ENCODE peak calls at places on chromosomes 4 and X, in ten cellular contexts. N is cerebellar cortex; C is aorta; U is endothelial cell; B is CD8-positive, alpha-beta memory T cell; K is nephron progenitor cell; Y is germinal center; I is activated CD8-positive, alpha-beta memory T cell treated with anti-CD3 and anti-CD28 coated beads for 48 hours; P is T-cell; T is heart right ventricle. E is an unnamed sample.

GRCh38 chr4:98659741-98660507 is 1.5 kb upstream of the TSPAN5 start:
- DNase-seq in P (no peak), C (no peak), U (no peak), N (peak), K (no peak), I (no peak), T (no peak), B (no peak), Y (no peak), E (no peak)

GRCh38 chr4:184019084-184019483 is 114.0 kb downstream of the STOX2 start:
- DNase-seq in T (no peak), N (no peak), B (no peak), K (no peak), U (no peak), I (no peak), C (no peak), P (no peak), Y (no peak), E (no peak)

GRCh38 chr4:65669008-65669971 is 999 bp downstream of the EPHA5 start:
- DNase-seq in K (peak), N (no peak), P (no peak), C (peak), T (peak), B (no peak), I (no peak), Y (no peak), U (peak), E (no peak)

GRCh38 chr4:105741548-105741947 is 33.0 kb downstream of the GSTCD start:
- DNase-seq in B (no peak), U (no peak), K (no peak), Y (no peak), I (no peak), P (no peak), N (no peak), C (no peak), T (no peak), E (no peak)

GRCh38 chrX:9327747-9328145 is 137.1 kb upstream of the TBL1X start:
- DNase-seq in C (no peak), N (no peak), T (no peak), B (no peak), K (no peak), U (no peak), I (no peak), P (no peak), Y (no peak), E (no peak)

GRCh38 chr4:153933851-153934688 is 145.2 kb upstream of the SFRP2 start:
- DNase-seq in T (no peak), U (no peak), I (no peak), B (no peak), C (no peak), K (no peak), Y (no peak), N (no peak), P (no peak), E (no peak)

GRCh38 chrX:13716905-13717304 is 17.5 kb downstream of the TRAPPC2 start:
- DNase-seq in C (no peak), K (no peak), N (no peak), P (peak), U (no peak), T (no peak), Y (no peak), I (no peak), B (peak), E (no peak)

GRCh38 chrX:153417637-153418036 is 6.4 kb downstream of the ZFP92 start:
- DNase-seq in I (no peak), T (no peak), Y (no peak), B (no peak), N (no peak), C (no peak), K (no peak), U (no peak), P (no peak), E (no peak)

GRCh38 chrX:153775631-153776595 is 4.9 kb upstream of the SRPK3 start:
- DNase-seq in N (no peak), I (no peak), U (no peak), T (no peak), B (no peak), K (peak), P (no peak), Y (no peak), C (no peak), E (no peak)

GRCh38 chrX:132714913-132715312 is 226.1 kb upstream of the MBNL3 start:
- DNase-seq in N (no peak), T (no peak), I (no peak), P (no peak), C (no peak), U (no peak), K (no peak), B (no peak), Y (no peak), E (no peak)

GRCh38 chrX:55127692-55128091 is 38.9 kb downstream of the PAGE2 start:
- DNase-seq in Y (no peak), I (no peak), B (no peak), N (no peak), T (no peak), U (no peak), C (no peak), P (no peak), K (no peak), E (no peak)

GRCh38 chr4:140575489-140575888 is 6.7 kb upstream of the UCP1 start:
- DNase-seq in U (no peak), C (no peak), K (no peak), T (no peak), Y (no peak), B (no peak), P (no peak), N (no peak), I (no peak), E (no peak)

GRCh38 chrX:10217218-10217617 is 60.4 kb downstream of the CLCN4 start:
- DNase-seq in B (no peak), N (no peak), C (no peak), Y (no peak), U (no peak), T (peak), P (no peak), K (no peak), I (no peak), E (no peak)

GRCh38 chr4:947491-947971 is 15.3 kb downstream of the TMEM175 start:
- DNase-seq in C (peak), Y (no peak), U (no peak), N (no peak), B (no peak), I (no peak), K (no peak), T (no peak), P (no peak), E (no peak)

GRCh38 chrX:149641432-149641831 is 9.8 kb upstream of the TMEM185A start:
- DNase-seq in K (no peak), N (no peak), P (no peak), I (no peak), T (no peak), Y (no peak), C (no peak), B (no peak), U (no peak), E (no peak)

GRCh38 chrX:154516655-154517100 is 646 bp upstream of the FAM3A start:
- DNase-seq in P (peak), U (no peak), I (no peak), C (no peak), K (no peak), B (no peak), N (peak), T (no peak), Y (no peak), E (no peak)

GRCh38 chr4:182644326-182645050 is 272.7 kb downstream of the DCTD start:
- DNase-seq in B (no peak), N (no peak), P (no peak), T (no peak), K (no peak), U (no peak), Y (no peak), I (no peak), C (no peak), E (no peak)

GRCh38 chr4:176340871-176341685 is 21.3 kb downstream of the SPCS3 start:
- DNase-seq in C (no peak), Y (peak), I (no peak), T (no peak), B (peak), N (peak), U (no peak), K (peak), P (no peak), E (peak)

GRCh38 chrX:31227250-31227649 is 155.4 kb upstream of the FTHL17 start:
- DNase-seq in C (no peak), Y (no peak), P (no peak), T (no peak), K (no peak), U (no peak), N (no peak), I (no peak), B (no peak), E (no peak)

GRCh38 chrX:38803286-38803608 is 2.0 kb downstream of the MID1IP1 start:
- DNase-seq in C (no peak), T (no peak), B (no peak), K (no peak), N (no peak), U (no peak), Y (peak), P (no peak), I (no peak), E (no peak)

GRCh38 chrX:65744965-65745364 is 77.5 kb downstream of the MSN start:
- DNase-seq in B (no peak), U (no peak), Y (no peak), N (no peak), K (no peak), I (no peak), C (no peak), P (no peak), T (no peak), E (no peak)

GRCh38 chrX:72094894-72095293 is 36.8 kb downstream of the RTL5 start:
- DNase-seq in P (peak), T (peak), C (no peak), K (no peak), N (peak), I (no peak), B (peak), U (peak), Y (peak), E (no peak)

GRCh38 chrX:149718757-149719156 is 6.9 kb downstream of the MAGEA11 start:
- DNase-seq in Y (no peak), T (no peak), N (no peak), P (no peak), C (no peak), B (no peak), I (no peak), K (no peak), U (no peak), E (no peak)

GRCh38 chrX:20112022-20112421 is 4.7 kb downstream of the MAP7D2 start:
- DNase-seq in K (no peak), Y (no peak), N (no peak), B (no peak), U (no peak), C (no peak), P (no peak), T (no peak), I (no peak), E (no peak)

GRCh38 chrX:16999275-16999674 is 52.8 kb downstream of the REPS2 start:
- DNase-seq in B (no peak), T (no peak), U (no peak), P (no peak), N (peak), I (no peak), K (no peak), C (no peak), Y (no peak), E (no peak)

GRCh38 chr4:17639136-17639535 is 24.7 kb downstream of the MED28 start:
- DNase-seq in P (no peak), I (no peak), N (no peak), K (no peak), U (no peak), B (no peak), T (no peak), Y (no peak), C (peak), E (no peak)

GRCh38 chrX:56026816-56027215 is 205.3 kb upstream of the KLF8 start:
- DNase-seq in Y (no peak), N (no peak), T (no peak), I (no peak), P (no peak), B (no peak), C (no peak), U (no peak), K (no peak), E (no peak)

GRCh38 chr4:141625023-141625422 is 11.4 kb upstream of the IL15 start:
- DNase-seq in I (no peak), T (no peak), Y (no peak), U (no peak), B (no peak), P (no peak), C (no peak), K (no peak), N (no peak), E (no peak)

GRCh38 chr4:7513731-7514130 is 79.0 kb upstream of the PSAPL1 start:
- DNase-seq in P (no peak), U (no peak), I (no peak), B (no peak), T (no peak), C (no peak), Y (no peak), N (no peak), K (no peak), E (no peak)

GRCh38 chrX:24495700-24496099 is 30.6 kb downstream of the PDK3 start:
- DNase-seq in K (no peak), C (no peak), N (no peak), I (no peak), U (no peak), P (no peak), B (no peak), Y (no peak), T (no peak), E (no peak)

GRCh38 chrX:153516055-153516454 is 1.4 kb upstream of the ATP2B3 start:
- DNase-seq in I (no peak), N (no peak), C (no peak), K (no peak), B (no peak), T (no peak), P (no peak), U (no peak), Y (no peak), E (no peak)

GRCh38 chr4:101711590-101712255 is 78.8 kb upstream of the BANK1 start:
- DNase-seq in K (no peak), U (no peak), N (peak), B (no peak), Y (no peak), C (no peak), I (no peak), P (no peak), T (no peak), E (no peak)

GRCh38 chr4:29046716-29047115 is 1673.5 kb upstream of the PCDH7 start:
- DNase-seq in P (no peak), T (no peak), N (no peak), C (no peak), U (no peak), K (no peak), B (no peak), Y (no peak), I (no peak), E (no peak)

GRCh38 chrX:63434665-63435064 is 83.5 kb upstream of the SPIN4 start:
- DNase-seq in Y (no peak), N (no peak), K (peak), U (peak), I (no peak), C (no peak), B (no peak), T (no peak), P (no peak), E (no peak)

GRCh38 chrX:120468071-120468470 is 1.0 kb downstream of the LAMP2 start:
- DNase-seq in C (no peak), Y (no peak), U (no peak), B (no peak), K (no peak), T (no peak), N (no peak), I (no peak), P (no peak), E (no peak)

GRCh38 chr4:38870098-38870850 is 2.7 kb downstream of the FAM114A1 start:
- DNase-seq in T (no peak), K (no peak), I (no peak), N (no peak), U (no peak), Y (no peak), C (no peak), P (no peak), B (no peak), E (no peak)

GRCh38 chr4:37830640-37831039 is 4.2 kb downstream of the PGM2 start:
- DNase-seq in P (no peak), I (no peak), N (no peak), U (no peak), C (no peak), Y (no peak), T (no peak), B (no peak), K (no peak), E (no peak)

GRCh38 chrX:68945603-68946228 is 116.9 kb downstream of the EFNB1 start:
- DNase-seq in B (no peak), I (no peak), Y (no peak), N (no peak), P (no peak), K (no peak), T (no peak), C (no peak), U (peak), E (peak)

GRCh38 chr4:164215113-164215741 is 538.7 kb upstream of the SMIM31 start:
- DNase-seq in P (no peak), I (no peak), U (no peak), B (no peak), C (no peak), Y (no peak), K (no peak), T (no peak), N (no peak), E (no peak)

E was measured in HEK293T.